ENCODE peak calls at places on chromosomes 5 and 9, in five cellular contexts. P is HEK293T, X is H1, I is HepG2, A is GM12878. S is an unnamed sample.

GRCh38 chr5:116572375-116573278 is 2.0 kb downstream of the SEMA6A start:
- DNase-seq in P (peak), X (peak), I (no peak), A (no peak), S (no peak)

GRCh38 chr5:79853003-79853402 is 138.1 kb downstream of the MTX3 start:
- DNase-seq in P (no peak), X (no peak), I (no peak), A (no peak), S (no peak)

GRCh38 chr5:142715291-142715690 is 29.4 kb upstream of the FGF1 start:
- DNase-seq in P (no peak), X (no peak), I (no peak), A (no peak), S (no peak)

GRCh38 chr9:95091574-95091970 is 225.9 kb downstream of the FANCC start:
- DNase-seq in P (no peak), X (no peak), I (no peak), A (no peak), S (no peak)

GRCh38 chr5:73856972-73857371 is 231.0 kb downstream of the ARHGEF28 start:
- DNase-seq in P (no peak), X (no peak), I (no peak), A (no peak), S (no peak)

GRCh38 chr5:75049581-75050274 is 2.6 kb downstream of the GCNT4 start:
- DNase-seq in P (peak), X (peak), I (peak), A (no peak), S (peak)

GRCh38 chr5:32299059-32299677 is 13.6 kb downstream of the MTMR12 start:
- DNase-seq in P (no peak), X (no peak), I (no peak), A (no peak), S (no peak)

GRCh38 chr9:136625101-136626065 is 37.3 kb upstream of the EGFL7 start:
- DNase-seq in P (no peak), X (peak), I (peak), A (no peak), S (no peak)

GRCh38 chr5:105168806-105169205 is 1606.2 kb upstream of the NUDT12 start:
- DNase-seq in P (no peak), X (no peak), I (no peak), A (no peak), S (no peak)

GRCh38 chr5:179596421-179596820 is 27.1 kb downstream of the HNRNPH1 start:
- DNase-seq in P (no peak), X (no peak), I (no peak), A (no peak), S (no peak)

GRCh38 chr5:31800351-31800750 is 161.4 kb downstream of the PDZD2 start:
- DNase-seq in P (no peak), X (no peak), I (no peak), A (no peak), S (no peak)

GRCh38 chr9:129763235-129763917 is 10.5 kb upstream of the PTGES start:
- DNase-seq in P (no peak), X (no peak), I (no peak), A (no peak), S (no peak)

GRCh38 chr9:133237271-133237731 is 28.3 kb upstream of the OBP2B start:
- DNase-seq in P (no peak), X (peak), I (no peak), A (no peak), S (no peak)

GRCh38 chr5:172683696-172684464 is 42.8 kb downstream of the NEURL1B start:
- DNase-seq in P (no peak), X (peak), I (no peak), A (no peak), S (no peak)

GRCh38 chr5:138773215-138773614 is 20.0 kb downstream of the CTNNA1 start:
- DNase-seq in P (no peak), X (no peak), I (no peak), A (no peak), S (no peak)

GRCh38 chr5:56819027-56819881 is 3.9 kb downstream of the MAP3K1 start:
- DNase-seq in P (no peak), X (no peak), I (no peak), A (no peak), S (no peak)

GRCh38 chr5:14265574-14265973 is 122.4 kb downstream of the TRIO start:
- DNase-seq in P (no peak), X (no peak), I (peak), A (no peak), S (no peak)

GRCh38 chr5:179901462-179901861 is 6.2 kb downstream of the TBC1D9B start:
- DNase-seq in P (no peak), X (no peak), I (no peak), A (no peak), S (no peak)

GRCh38 chr9:73683862-73684591 is 532.4 kb downstream of the ANXA1 start:
- DNase-seq in P (peak), X (no peak), I (peak), A (no peak), S (peak)

GRCh38 chr9:37034320-37034937 is 361 bp upstream of the PAX5 start:
- DNase-seq in P (no peak), X (peak), I (no peak), A (no peak), S (no peak)

GRCh38 chr5:177496111-177497010 is 1.0 kb downstream of the PDLIM7 start:
- DNase-seq in P (peak), X (peak), I (peak), A (no peak), S (peak)

GRCh38 chr9:135488527-135488926 is 8.9 kb downstream of the PPP1R26 start:
- DNase-seq in P (no peak), X (no peak), I (no peak), A (no peak), S (no peak)

GRCh38 chr9:72149231-72149975 is at the start of gene GDA:
- DNase-seq in P (peak), X (peak), I (no peak), A (no peak), S (peak)

GRCh38 chr5:96026334-96027065 is 64.8 kb upstream of the ELL2 start:
- DNase-seq in P (no peak), X (no peak), I (no peak), A (no peak), S (no peak)

GRCh38 chr9:81635526-81636279 is 53.6 kb downstream of the TLE1 start:
- DNase-seq in P (no peak), X (no peak), I (no peak), A (no peak), S (no peak)

GRCh38 chr9:20351715-20352114 is 270.6 kb downstream of the MLLT3 start:
- DNase-seq in P (no peak), X (no peak), I (no peak), A (no peak), S (no peak)

GRCh38 chr5:82425591-82425990 is 147.4 kb upstream of the RPS23 start:
- DNase-seq in P (no peak), X (no peak), I (no peak), A (no peak), S (no peak)

GRCh38 chr5:149895416-149896345 is 48.9 kb downstream of the PDE6A start:
- DNase-seq in P (no peak), X (no peak), I (no peak), A (no peak), S (no peak)

GRCh38 chr5:171432581-171433351 is 13.3 kb downstream of the FGF18 start:
- DNase-seq in P (no peak), X (no peak), I (no peak), A (no peak), S (no peak)

GRCh38 chr5:171433952-171434676 is 14.7 kb downstream of the FGF18 start:
- DNase-seq in P (no peak), X (no peak), I (no peak), A (no peak), S (no peak)

GRCh38 chr5:171431251-171431777 is 11.9 kb downstream of the FGF18 start:
- DNase-seq in P (no peak), X (no peak), I (no peak), A (no peak), S (no peak)

GRCh38 chr5:171433352-171433698 is 13.9 kb downstream of the FGF18 start:
- DNase-seq in P (no peak), X (no peak), I (no peak), A (no peak), S (no peak)

GRCh38 chr5:171432076-171432475 is 12.6 kb downstream of the FGF18 start:
- DNase-seq in P (no peak), X (no peak), I (no peak), A (no peak), S (no peak)
- TF ChIP-seq SUZ12 in P (no peak), X (no peak), I (no peak), A (no peak), S (no peak)

GRCh38 chr9:124969401-124969800 is 28.5 kb upstream of the GOLGA1 start:
- DNase-seq in P (no peak), X (no peak), I (no peak), A (no peak), S (no peak)
- TF ChIP-seq SUZ12 in P (no peak), X (no peak), I (no peak), A (no peak), S (no peak)

DNA sequence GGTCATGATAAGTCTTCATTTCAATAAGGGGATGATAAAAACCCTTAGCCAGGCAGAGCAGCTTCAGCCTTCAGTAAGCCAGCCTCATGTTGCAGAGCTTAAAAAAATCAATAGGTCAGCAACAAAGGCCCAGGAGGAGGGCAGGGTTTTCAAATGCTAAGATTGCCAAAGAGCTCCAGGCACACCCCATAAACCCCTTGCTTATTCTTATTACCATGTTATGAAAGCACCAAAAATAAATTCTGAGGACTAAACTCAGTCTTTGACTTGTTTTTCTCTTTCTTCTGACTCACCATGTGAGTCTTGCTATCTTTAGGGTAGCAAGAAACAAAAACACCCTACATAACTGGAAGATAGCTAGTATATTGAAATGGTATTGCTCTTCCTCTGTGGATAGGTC is 317.1 kb downstream of the KCTD16 start:
- DNase-seq in P (no peak), X (no peak), I (no peak), A (no peak), S (no peak)
- TF ChIP-seq SUZ12 in P (no peak), X (no peak), I (no peak), A (no peak), S (no peak)

GRCh38 chr9:33379666-33380389 is 22.5 kb downstream of the AQP7 start:
- DNase-seq in P (no peak), X (no peak), I (no peak), A (no peak), S (no peak)
- TF ChIP-seq SUZ12 in P (no peak), X (no peak), I (no peak), A (no peak), S (no peak)

DNA sequence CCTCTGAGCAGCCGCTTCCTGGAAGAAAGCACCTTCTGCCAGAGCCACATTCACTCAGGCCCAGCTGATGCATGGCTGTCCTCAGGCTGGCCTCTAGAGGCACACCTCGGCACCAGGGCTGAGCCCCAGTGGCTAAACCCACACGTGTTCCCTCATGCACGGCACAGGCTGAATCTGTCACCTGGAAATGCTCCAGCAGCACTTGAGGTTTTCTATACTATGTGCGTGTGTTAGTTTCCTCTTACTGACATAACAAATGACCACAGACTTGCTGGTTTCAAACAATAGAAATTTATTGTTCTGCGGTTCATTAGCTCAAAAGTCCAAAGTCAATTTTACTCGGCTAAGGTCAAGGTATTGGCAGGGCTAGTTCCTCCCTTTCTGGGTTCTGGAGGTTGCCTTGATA is 141.4 kb downstream of the LRRC70 start:
- DNase-seq in P (peak), X (peak), I (peak), A (peak), S (no peak)
- TF ChIP-seq SUZ12 in P (no peak), X (no peak), I (no peak), A (no peak), S (no peak)

DNA sequence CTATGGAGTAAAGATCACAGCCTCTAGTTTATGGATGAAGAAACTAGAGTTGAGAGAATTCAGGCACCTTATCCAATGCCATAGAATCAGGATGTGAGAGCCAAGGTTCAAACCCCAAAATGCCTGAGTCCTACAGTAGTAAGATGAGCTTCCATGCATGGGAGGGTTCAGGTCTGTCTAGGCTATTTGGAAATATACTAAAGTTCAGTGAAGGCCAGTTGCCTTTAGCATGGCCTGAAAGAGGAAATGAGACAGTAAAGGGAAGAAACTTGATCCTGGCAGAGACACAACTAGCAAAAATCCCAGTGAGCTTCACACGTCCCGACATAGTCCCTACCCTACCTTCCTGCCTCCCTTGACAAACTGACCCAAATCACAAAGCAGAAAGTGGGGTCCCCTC is 317.0 kb downstream of the RASEF start:
- DNase-seq in P (no peak), X (no peak), I (no peak), A (no peak), S (no peak)
- TF ChIP-seq SUZ12 in P (no peak), X (no peak), I (no peak), A (no peak), S (no peak)

GRCh38 chr9:99373912-99374311 is 151.8 kb downstream of the SEC61B start:
- DNase-seq in P (no peak), X (no peak), I (no peak), A (no peak), S (no peak)

GRCh38 chr9:99377790-99378775 is 156.0 kb downstream of the SEC61B start:
- DNase-seq in P (no peak), X (no peak), I (peak), A (no peak), S (peak)

GRCh38 chr9:99371376-99371775 is 149.3 kb downstream of the SEC61B start:
- DNase-seq in P (no peak), X (no peak), I (no peak), A (no peak), S (no peak)

DNA sequence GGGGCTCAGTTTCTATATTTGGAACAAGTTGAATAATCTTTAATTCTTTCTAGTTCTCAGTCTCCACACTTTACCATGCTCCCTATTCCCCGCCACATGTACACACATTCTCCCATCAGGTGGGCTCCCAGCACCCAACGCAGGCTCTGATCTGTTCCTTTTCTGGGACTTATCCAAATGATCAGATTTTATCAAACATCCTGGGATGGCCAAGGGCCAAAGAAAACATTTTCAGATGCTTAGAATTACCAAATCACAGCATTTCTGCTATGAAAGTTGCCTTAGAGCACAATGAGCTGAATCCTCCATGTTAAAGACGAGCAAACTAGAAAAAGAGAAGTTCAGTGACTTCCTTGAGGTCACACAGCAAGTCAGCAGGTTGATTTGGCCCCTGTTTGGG is 153.4 kb downstream of the SEC61B start:
- DNase-seq in P (no peak), X (no peak), I (no peak), A (no peak), S (no peak)
- TF ChIP-seq SUZ12 in P (no peak), X (no peak), I (no peak), A (no peak), S (no peak)

S was measured in NT2/D1.